ENCODE peak calls at places on chromosomes 13 and 19, in six cellular contexts. J is stomach, C is A549, S is suprapubic skin, T is uterus, P is transverse colon. K is an unnamed sample.

GRCh38 chr13:52003551-52003950 is 7.7 kb downstream of the ATP7B start:
- DNase-seq in J (no peak), C (peak; percentile 9), S (no peak), T (no peak), P (peak; percentile 30), K (no peak)

GRCh38 chr13:40974460-40975407 is 44.4 kb downstream of the ELF1 start:
- DNase-seq in J (no peak), C (peak; percentile 58), S (no peak), T (no peak), P (peak; percentile 20), K (peak; percentile 50)

GRCh38 chr13:58884810-58885209 is 1253.3 kb downstream of the PCDH17 start:
- DNase-seq in J (no peak), C (no peak), S (no peak), T (no peak), P (no peak), K (no peak)

GRCh38 chr19:13152356-13152853 is 2.2 kb downstream of the IER2 start:
- DNase-seq in J (no peak), C (no peak), S (no peak), T (no peak), P (no peak), K (no peak)

GRCh38 chr13:109784590-109785140 is 1.7 kb downstream of the IRS2 start:
- DNase-seq in J (peak; percentile 85), C (peak; percentile 79), S (no peak), T (peak; percentile 62), P (peak; percentile 80), K (peak; percentile 88)

GRCh38 chr13:76886292-76887061 is at the start of gene KCTD12:
- DNase-seq in J (peak; percentile 76), C (peak; percentile 72), S (peak; percentile 93), T (peak; percentile 89), P (peak; percentile 81), K (peak; percentile 77)

GRCh38 chr19:46828484-46828883 is 22.2 kb downstream of the AP2S1 start:
- DNase-seq in J (no peak), C (no peak), S (no peak), T (no peak), P (no peak), K (no peak)

GRCh38 chr13:53017433-53017970 is 11.1 kb upstream of the OLFM4 start:
- DNase-seq in J (no peak), C (no peak), S (no peak), T (no peak), P (no peak), K (no peak)

GRCh38 chr13:112783135-112783945 is 93.5 kb downstream of the ATP11A start:
- DNase-seq in J (peak; percentile 23), C (no peak), S (no peak), T (peak; percentile 46), P (no peak), K (no peak)

GRCh38 chr13:100648354-100648753 is 26.2 kb downstream of the TMTC4 start:
- DNase-seq in J (no peak), C (no peak), S (no peak), T (no peak), P (no peak), K (no peak)

GRCh38 chr13:75135325-75135825 is 346.6 kb downstream of the TBC1D4 start:
- DNase-seq in J (no peak), C (peak; percentile 64), S (no peak), T (no peak), P (no peak), K (no peak)

GRCh38 chr19:628168-628567 is 5.2 kb downstream of the POLRMT start:
- DNase-seq in J (no peak), C (no peak), S (no peak), T (no peak), P (no peak), K (no peak)

GRCh38 chr13:40116008-40116407 is 460.5 kb downstream of the COG6 start:
- DNase-seq in J (peak; percentile 70), C (peak; percentile 93), S (no peak), T (peak; percentile 80), P (peak; percentile 79), K (peak; percentile 57)

GRCh38 chr13:24184855-24185254 is 24.3 kb downstream of the SPATA13 start:
- DNase-seq in J (no peak), C (no peak), S (no peak), T (no peak), P (no peak), K (no peak)
- H3K27ac ChIP-seq in J (peak overlapping the region; percentile 52), C (peak overlapping the region; percentile 4), S (no peak overlapping the region), T (no peak overlapping the region), P (peak overlapping the region; percentile 86), K (no peak overlapping the region)

DNA sequence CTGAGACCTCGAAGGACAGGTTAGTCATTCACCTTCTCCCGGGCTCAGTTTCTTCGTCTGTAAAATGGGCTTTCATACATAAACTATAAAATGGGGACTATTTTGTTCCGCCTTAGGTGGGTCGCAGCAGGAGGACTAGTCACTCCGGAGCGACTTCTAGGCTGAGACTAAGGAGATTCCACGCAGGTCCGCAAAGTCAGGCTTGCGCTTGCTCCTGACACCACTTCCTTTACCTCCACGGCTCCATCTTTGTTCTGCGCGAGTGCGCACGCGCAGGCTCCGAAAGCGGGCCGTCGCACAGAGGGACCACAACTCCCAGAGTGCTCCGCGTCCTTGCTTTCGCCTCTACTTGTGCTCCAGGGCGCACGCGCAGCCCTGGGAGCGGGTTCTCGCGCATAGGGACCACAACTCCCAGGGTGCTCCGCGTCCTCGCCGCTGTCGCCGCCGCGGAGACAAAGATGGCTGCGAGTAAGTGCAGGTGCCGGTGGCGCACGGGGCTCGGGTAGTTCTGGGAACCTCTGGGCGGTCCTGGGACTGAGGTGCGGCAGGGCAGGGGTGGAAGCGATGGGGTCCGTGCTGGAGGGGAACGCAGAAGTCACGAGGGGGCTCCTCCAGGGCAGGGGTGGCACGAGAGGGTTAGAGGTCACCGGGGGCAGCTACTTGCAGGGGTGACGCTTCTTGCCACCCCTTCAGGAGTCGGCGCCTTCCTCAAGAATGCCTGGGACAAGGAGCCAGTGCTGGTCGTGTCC is at the start of gene NDUFA3:
- DNase-seq in J (peak; percentile 98), C (peak; percentile 99), S (peak; percentile 97), T (peak; percentile 97), P (peak; percentile 98), K (peak; percentile 98)
- TF ChIP-seq POLR2A in J (peak; percentile 29), C (peak; percentile 75), S (no peak), T (peak; percentile 65), P (peak; percentile 84), K (no peak)

GRCh38 chr13:26011996-26012688 is 39.7 kb downstream of the SHISA2 start:
- DNase-seq in J (no peak), C (no peak), S (no peak), T (no peak), P (no peak), K (peak; percentile 3)
- H3K4me3 ChIP-seq in J (peak overlapping the region; percentile 25), C (no peak overlapping the region), S (peak overlapping the region; percentile 40), T (no peak overlapping the region), P (peak overlapping the region; percentile 11), K (peak overlapping the region; percentile 55)

GRCh38 chr13:94331281-94331680 is 148.2 kb downstream of the DCT start:
- DNase-seq in J (no peak), C (no peak), S (no peak), T (no peak), P (no peak), K (no peak)

GRCh38 chr13:94335786-94336357 is 143.6 kb downstream of the DCT start:
- DNase-seq in J (no peak), C (no peak), S (no peak), T (no peak), P (no peak), K (no peak)

GRCh38 chr13:94332360-94333040 is 147.0 kb downstream of the DCT start:
- DNase-seq in J (no peak), C (no peak), S (no peak), T (no peak), P (no peak), K (no peak)

GRCh38 chr13:94330552-94331071 is 148.9 kb downstream of the DCT start:
- DNase-seq in J (no peak), C (no peak), S (no peak), T (no peak), P (no peak), K (no peak)

GRCh38 chr13:94333131-94333820 is 146.2 kb downstream of the DCT start:
- DNase-seq in J (no peak), C (no peak), S (no peak), T (no peak), P (no peak), K (no peak)
- H3K27ac ChIP-seq in J (no peak overlapping the region), C (no peak overlapping the region), S (no peak overlapping the region), T (no peak overlapping the region), P (peak overlapping the region; percentile 44), K (no peak overlapping the region)

DNA sequence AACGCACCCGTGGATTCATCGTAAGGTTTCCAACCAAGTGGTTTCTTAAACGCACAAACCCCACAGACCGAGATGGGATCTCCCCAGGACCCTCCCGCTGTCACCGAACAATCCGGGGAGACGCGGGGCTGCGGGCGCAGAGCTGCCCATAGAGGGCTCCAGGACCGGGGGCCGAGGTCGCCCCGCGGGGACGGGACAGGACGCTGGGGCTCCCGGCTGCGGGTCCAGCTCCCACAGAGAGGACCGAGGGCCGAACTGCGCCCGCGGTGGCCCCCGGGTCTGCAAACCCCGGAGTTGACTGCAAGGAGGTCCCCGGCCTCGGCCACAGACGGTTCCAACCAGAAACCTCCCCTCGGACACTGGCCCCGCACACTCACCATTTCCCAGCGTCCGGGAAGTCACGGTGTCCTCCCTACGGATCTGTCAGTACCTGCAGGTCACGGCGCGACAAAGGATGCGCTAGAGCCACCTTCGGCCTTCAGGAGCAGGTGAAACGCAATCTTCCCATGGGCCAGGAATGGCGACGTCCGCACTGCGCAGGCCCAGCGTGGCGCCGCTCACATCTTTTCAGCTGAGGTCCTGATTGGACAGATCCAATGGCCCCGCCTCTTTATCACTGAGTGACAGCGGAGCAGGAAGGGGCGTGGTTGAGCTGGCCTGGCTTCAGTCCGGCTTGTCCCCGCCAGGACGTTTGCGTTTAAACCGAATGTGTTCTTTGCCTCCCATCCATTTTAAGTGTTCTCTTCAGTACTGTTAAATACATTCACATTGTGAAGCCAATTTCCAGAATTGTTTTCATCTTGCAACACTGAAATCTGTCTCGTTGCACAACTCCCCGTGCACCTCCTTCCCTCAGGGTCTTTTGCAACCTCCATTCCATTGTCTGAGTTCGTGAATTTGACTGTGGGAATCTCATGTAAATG is at the start of gene ZNF14:
- DNase-seq in J (peak; percentile 95), C (peak; percentile 92), S (peak; percentile 95), T (peak; percentile 94), P (peak; percentile 95), K (peak; percentile 98)
- TF ChIP-seq POLR2A in J (peak; percentile 79), C (peak; percentile 82), S (no peak), T (peak; percentile 82), P (peak; percentile 70), K (peak; percentile 71)

K was measured in adrenal gland.